ENCODE peak calls at places on chromosomes 12 and 14, in ten cellular contexts. M is left cardiac atrium; S is LoVo; N is HEK293T; H is stimulated activated CD4-positive, alpha-beta T cell treated with anti-CD3 and anti-CD28 coated beads, Interleukin-1b, Interleukin-23, amount 100 ng/mL, for 48 hours; C is effector memory CD4-positive, alpha-beta T cell; L is astrocyte of the spinal cord; Y is NCI-H1105 treated with DMSO at 0.1 percent for 48 hours; U is fibroblast of the conjunctiva; W is GM20000. J is an unnamed sample.

GRCh38 chr12:55955800-55956508 is 9.9 kb downstream of the PMEL start:
- DNase-seq in S (peak; percentile 92), C (peak; percentile 21), Y (no peak), W (no peak), N (no peak), U (no peak), H (peak; percentile 67), M (no peak), L (peak; percentile 46), J (no peak)

GRCh38 chr12:1932264-1932777 is 13.9 kb upstream of the CACNA2D4 start:
- DNase-seq in Y (no peak), C (no peak), H (no peak), L (peak; percentile 37), U (no peak), M (peak; percentile 66), W (no peak), S (no peak), N (no peak), J (peak; percentile 52)

GRCh38 chr12:53497461-53497860 is 1.8 kb downstream of the MAP3K12 start:
- DNase-seq in N (no peak), L (no peak), C (no peak), S (no peak), H (no peak), W (no peak), Y (no peak), U (no peak), M (no peak), J (no peak)

GRCh38 chr12:54159140-54159539 is 29.6 kb downstream of the SMUG1 start:
- DNase-seq in L (no peak), Y (peak; percentile 77), N (peak; percentile 68), S (no peak), W (peak; percentile 71), C (no peak), U (no peak), M (no peak), H (peak; percentile 51), J (no peak)

GRCh38 chr12:63206908-63207307 is 55.9 kb upstream of the AVPR1A start:
- DNase-seq in S (peak; percentile 63), L (no peak), H (no peak), N (no peak), C (no peak), Y (peak; percentile 89), W (no peak), M (no peak), U (peak; percentile 17), J (no peak)

GRCh38 chr12:5965950-5966383 is 20.9 kb upstream of the ANO2 start:
- DNase-seq in H (peak; percentile 47), Y (peak; percentile 53), U (peak; percentile 3), L (peak; percentile 47), N (peak; percentile 75), S (peak; percentile 65), W (peak; percentile 57), M (peak; percentile 60), C (no peak), J (no peak)

GRCh38 chr14:53038629-53039028 is 87.8 kb upstream of the FERMT2 start:
- DNase-seq in M (no peak), S (no peak), C (no peak), U (no peak), H (no peak), Y (no peak), N (no peak), L (no peak), W (no peak), J (no peak)

GRCh38 chr14:93430319-93430801 is 379 bp upstream of the UNC79 start:
- DNase-seq in Y (peak; percentile 86), N (peak; percentile 26), L (no peak), M (no peak), C (no peak), S (no peak), H (no peak), W (no peak), U (no peak), J (no peak)

GRCh38 chr14:93970967-93971634 is 5.3 kb downstream of the ASB2 start:
- DNase-seq in N (no peak), W (peak; percentile 69), Y (no peak), C (no peak), L (no peak), S (no peak), M (no peak), H (peak; percentile 74), U (no peak), J (no peak)

GRCh38 chr14:81384900-81385299 is 15.2 kb downstream of the STON2 start:
- DNase-seq in U (no peak), C (no peak), W (no peak), S (no peak), Y (peak; percentile 59), H (no peak), L (peak; percentile 84), N (no peak), M (no peak), J (no peak)

GRCh38 chr12:57046947-57047890 is 2.7 kb downstream of the MYO1A start:
- DNase-seq in L (no peak), H (peak; percentile 66), S (no peak), Y (no peak), C (no peak), M (no peak), U (no peak), W (no peak), N (no peak), J (no peak)

GRCh38 chr12:93884794-93885460 is 207.8 kb downstream of the CRADD start:
- DNase-seq in N (no peak), S (no peak), L (peak; percentile 34), H (no peak), W (no peak), U (no peak), Y (no peak), C (no peak), M (no peak), J (no peak)

GRCh38 chr14:63951429-63951828 is 98.6 kb downstream of the SYNE2 start:
- DNase-seq in H (no peak), L (no peak), C (no peak), M (no peak), S (no peak), U (no peak), N (no peak), Y (no peak), W (no peak), J (no peak)

GRCh38 chr12:115172521-115172920 is 488.5 kb upstream of the TBX3 start:
- DNase-seq in W (no peak), N (no peak), L (peak; percentile 22), Y (no peak), M (no peak), U (no peak), H (no peak), C (no peak), S (no peak), J (no peak)

J was measured in posterior vena cava.